ENCODE peak calls at places on chromosome 11, in ten cellular contexts. G, N, D, B, F, Q, E, L, J and H are unnamed samples.

GRCh38 chr11:61621917-61622585 is 41.2 kb upstream of the SYT7 start:
- DNase-seq in F (no peak), L (no peak), Q (no peak), E (no peak), D (no peak), N (no peak), G (no peak), B (no peak), J (no peak), H (no peak)

GRCh38 chr11:65424200-65425104 is 1.9 kb downstream of the NEAT1 start:
- DNase-seq in Q (peak), B (no peak), L (peak), F (peak), E (peak), D (no peak), G (no peak), J (peak), N (peak), H (peak)

GRCh38 chr11:121274332-121274991 is 18.1 kb upstream of the SC5D start:
- DNase-seq in F (no peak), E (no peak), D (no peak), Q (no peak), G (no peak), L (no peak), B (no peak), J (no peak), N (no peak), H (no peak)

GRCh38 chr11:60768202-60768601 is 11.5 kb downstream of the MS4A15 start:
- DNase-seq in D (no peak), G (no peak), Q (no peak), B (no peak), N (no peak), L (no peak), J (no peak), E (no peak), F (no peak), H (no peak)

GRCh38 chr11:130945945-130946344 is 29.7 kb upstream of the SNX19 start:
- DNase-seq in Q (peak), J (peak), E (peak), L (no peak), F (peak), D (no peak), N (no peak), B (peak), G (no peak), H (peak)

GRCh38 chr11:118321386-118322082 is 17.0 kb downstream of the CD3E start:
- DNase-seq in B (no peak), F (no peak), N (peak), L (no peak), G (no peak), Q (no peak), D (no peak), J (no peak), E (no peak), H (no peak)

GRCh38 chr11:67302571-67303131 is 679 bp upstream of the SSH3 start:
- DNase-seq in E (no peak), G (no peak), L (peak), B (no peak), N (no peak), F (peak), D (no peak), J (peak), Q (peak), H (no peak)

GRCh38 chr11:19345848-19346681 is 105.3 kb upstream of the E2F8 start:
- DNase-seq in E (no peak), J (peak), N (peak), F (peak), B (no peak), Q (peak), G (no peak), D (no peak), L (no peak), H (peak)